ENCODE peak calls at places on chromosome 19, in five cellular contexts. D, S, J, W and H are unnamed samples.

GRCh38 chr19:53977991-53978731 is 13.3 kb upstream of the CACNG6 start:
- DNase-seq in D (peak), S (peak), J (peak), W (peak), H (no peak)

GRCh38 chr19:16168465-16169081 is 4.8 kb downstream of the CIB3 start:
- DNase-seq in D (peak), S (peak), J (no peak), W (no peak), H (no peak)

GRCh38 chr19:8367327-8368001 is 3.5 kb downstream of the ANGPTL4 start:
- DNase-seq in D (peak), S (peak), J (peak), W (peak), H (peak)

GRCh38 chr19:41531438-41532311 is 44.3 kb upstream of the CEACAM21 start:
- DNase-seq in D (peak), S (peak), J (no peak), W (no peak), H (peak)

GRCh38 chr19:8239528-8240273 is 30.5 kb downstream of the CERS4 start:
- DNase-seq in D (no peak), S (no peak), J (no peak), W (no peak), H (no peak)

GRCh38 chr19:2923510-2923909 is 21.3 kb downstream of the ZNF77 start:
- DNase-seq in D (peak), S (no peak), J (no peak), W (no peak), H (no peak)

GRCh38 chr19:16938211-16938610 is 49.4 kb downstream of the F2RL3 start:
- DNase-seq in D (no peak), S (no peak), J (no peak), W (no peak), H (no peak)

GRCh38 chr19:54674021-54674617 is 11.3 kb downstream of the LILRB4 start:
- DNase-seq in D (no peak), S (peak), J (no peak), W (no peak), H (no peak)

GRCh38 chr19:39405261-39405912 is 1.3 kb upstream of the ZFP36 start:
- DNase-seq in D (no peak), S (no peak), J (no peak), W (no peak), H (no peak)

GRCh38 chr19:45001087-45001739 is at the start of gene RELB:
- DNase-seq in D (peak), S (peak), J (peak), W (peak), H (peak)

GRCh38 chr19:7450243-7451223 is 38.3 kb downstream of the PEX11G start:
- DNase-seq in D (peak), S (peak), J (peak), W (peak), H (peak)

GRCh38 chr19:15248648-15249559 is 16.7 kb upstream of the EPHX3 start:
- DNase-seq in D (peak), S (no peak), J (no peak), W (no peak), H (peak)

DNA sequence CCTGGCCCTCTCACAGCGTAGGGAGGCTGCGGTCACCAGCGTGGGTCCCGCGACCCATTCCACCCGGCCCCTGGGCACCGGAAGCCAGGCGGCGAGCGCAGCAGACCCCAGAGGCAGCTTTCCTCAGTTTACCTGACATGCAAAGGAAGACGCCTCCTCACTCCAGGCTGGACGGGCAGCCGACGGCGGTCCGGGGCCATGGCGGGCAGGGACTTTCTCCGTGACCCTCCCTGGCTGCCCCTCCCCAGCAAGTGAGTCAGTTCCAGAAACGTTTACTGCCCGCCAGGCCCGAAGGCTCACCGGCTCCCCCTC is 5.5 kb downstream of the SBNO2 start:
- DNase-seq in D (no peak), S (no peak), J (no peak), W (no peak), H (no peak)
- H2BK120ac ChIP-seq in D (peak), S (no peak), J (no peak), W (no peak), H (no peak)

GRCh38 chr19:35247526-35248309 is 1.1 kb upstream of the LSR start:
- DNase-seq in D (no peak), S (peak), J (peak), W (peak), H (peak)

GRCh38 chr19:35249848-35250711 is 1.3 kb downstream of the LSR start:
- DNase-seq in D (no peak), S (no peak), J (peak), W (no peak), H (no peak)

GRCh38 chr19:35251456-35251855 is 2.7 kb downstream of the LSR start:
- DNase-seq in D (no peak), S (no peak), J (no peak), W (no peak), H (no peak)

GRCh38 chr19:35248310-35249145 is at the start of gene LSR:
- DNase-seq in D (no peak), S (peak), J (peak), W (peak), H (peak)

DNA sequence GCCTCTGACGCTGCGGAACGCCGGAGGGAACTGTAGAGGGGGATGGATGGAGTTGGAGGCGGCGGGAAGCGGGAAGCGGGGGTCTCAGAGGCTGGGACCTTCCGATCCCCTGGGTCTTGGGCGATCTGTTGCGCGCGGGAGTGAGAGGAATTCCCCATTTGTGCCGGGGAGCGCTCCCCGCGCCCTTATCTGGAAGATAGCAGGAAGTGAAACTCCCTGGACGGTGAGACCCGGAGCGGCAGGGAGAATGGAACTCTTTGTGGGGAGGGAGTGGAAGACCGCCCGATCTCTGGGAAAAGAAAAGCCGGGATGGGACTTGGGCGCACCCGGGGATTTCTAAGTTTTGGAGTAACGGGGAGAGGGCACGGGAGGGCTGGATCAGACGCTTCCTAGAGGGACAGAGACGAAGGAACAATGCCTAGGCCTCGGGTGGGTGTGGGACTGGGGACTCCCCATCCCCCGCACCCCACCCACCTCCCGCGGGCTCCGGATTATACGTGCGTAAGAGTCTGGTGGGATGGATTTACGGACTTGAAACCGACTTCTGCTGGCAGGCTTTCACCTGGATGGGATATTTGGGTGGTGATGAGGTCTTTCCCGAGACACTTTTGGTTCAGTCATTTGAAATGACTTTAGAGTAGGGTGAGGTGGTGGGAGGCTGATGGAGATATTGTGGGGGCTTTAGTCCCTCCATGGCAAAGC is 495 bp downstream of the LSR start:
- DNase-seq in D (no peak), S (peak), J (peak), W (no peak), H (no peak)
- H3K18ac ChIP-seq in D (no peak), S (peak), J (peak), W (peak), H (peak)

GRCh38 chr19:4220188-4220587 is 9.1 kb upstream of the EBI3 start:
- DNase-seq in D (no peak), S (no peak), J (no peak), W (no peak), H (peak)

GRCh38 chr19:4216832-4217231 is 12.5 kb upstream of the EBI3 start:
- DNase-seq in D (no peak), S (no peak), J (no peak), W (no peak), H (no peak)

GRCh38 chr19:4217429-4218264 is 11.7 kb upstream of the EBI3 start:
- DNase-seq in D (no peak), S (no peak), J (no peak), W (no peak), H (no peak)

GRCh38 chr19:4213116-4213515 is 16.2 kb upstream of the EBI3 start:
- DNase-seq in D (no peak), S (no peak), J (no peak), W (no peak), H (no peak)

GRCh38 chr19:4215807-4216206 is 13.5 kb upstream of the EBI3 start:
- DNase-seq in D (no peak), S (no peak), J (no peak), W (no peak), H (no peak)
- H4K8ac ChIP-seq in D (no peak), S (no peak), J (no peak), W (no peak), H (no peak)

GRCh38 chr19:18605196-18605545 is 1.4 kb downstream of the CRLF1 start:
- DNase-seq in D (no peak), S (no peak), J (no peak), W (no peak), H (no peak)
- H2BK120ac ChIP-seq in D (no peak), S (no peak), J (no peak), W (no peak), H (no peak)